ENCODE peak calls at places on chromosomes 7 and 10, in four cellular contexts. U is hepatocyte, D is neural progenitor cell, Q is GM23248. N is an unnamed sample.

GRCh38 chr10:18308600-18308999 is 168.4 kb downstream of the CACNB2 start:
- DNase-seq in U (no peak), D (no peak), Q (no peak), N (no peak)

GRCh38 chr10:129191848-129192247 is 275.2 kb upstream of the MGMT start:
- DNase-seq in U (no peak), D (no peak), Q (no peak), N (no peak)

GRCh38 chr7:107473975-107474598 is 4.2 kb downstream of the GPR22 start:
- DNase-seq in U (no peak), D (no peak), Q (no peak), N (no peak)

GRCh38 chr7:28082071-28082470 is 98.5 kb downstream of the JAZF1 start:
- DNase-seq in U (no peak), D (no peak), Q (no peak), N (no peak)

GRCh38 chr7:919924-920341 is 34.5 kb downstream of the ADAP1 start:
- DNase-seq in U (no peak), D (no peak), Q (no peak), N (no peak)

GRCh38 chr7:109178342-109178741 is 608.7 kb downstream of the DNAJB9 start:
- DNase-seq in U (no peak), D (no peak), Q (no peak), N (no peak)

GRCh38 chr10:17878896-17879295 is 69.7 kb downstream of the MRC1 start:
- DNase-seq in U (no peak), D (no peak), Q (no peak), N (no peak)

GRCh38 chr7:24025094-24025493 is 258.9 kb upstream of the NPY start:
- DNase-seq in U (no peak), D (peak), Q (peak), N (peak)

GRCh38 chr7:867001-867405 is 9.4 kb upstream of the GET4 start:
- DNase-seq in U (no peak), D (no peak), Q (peak), N (no peak)

GRCh38 chr10:127990846-127991542 is 84.1 kb downstream of the PTPRE start:
- DNase-seq in U (peak), D (no peak), Q (peak), N (peak)

GRCh38 chr10:45440511-45441062 is 66.6 kb downstream of the ALOX5 start:
- DNase-seq in U (no peak), D (no peak), Q (no peak), N (no peak)

GRCh38 chr10:45441239-45441638 is 67.2 kb downstream of the ALOX5 start:
- DNase-seq in U (no peak), D (no peak), Q (no peak), N (no peak)

GRCh38 chr10:45438457-45439090 is 64.6 kb downstream of the ALOX5 start:
- DNase-seq in U (no peak), D (no peak), Q (no peak), N (no peak)

GRCh38 chr10:45439365-45439764 is 65.3 kb downstream of the ALOX5 start:
- DNase-seq in U (no peak), D (no peak), Q (no peak), N (no peak)

DNA sequence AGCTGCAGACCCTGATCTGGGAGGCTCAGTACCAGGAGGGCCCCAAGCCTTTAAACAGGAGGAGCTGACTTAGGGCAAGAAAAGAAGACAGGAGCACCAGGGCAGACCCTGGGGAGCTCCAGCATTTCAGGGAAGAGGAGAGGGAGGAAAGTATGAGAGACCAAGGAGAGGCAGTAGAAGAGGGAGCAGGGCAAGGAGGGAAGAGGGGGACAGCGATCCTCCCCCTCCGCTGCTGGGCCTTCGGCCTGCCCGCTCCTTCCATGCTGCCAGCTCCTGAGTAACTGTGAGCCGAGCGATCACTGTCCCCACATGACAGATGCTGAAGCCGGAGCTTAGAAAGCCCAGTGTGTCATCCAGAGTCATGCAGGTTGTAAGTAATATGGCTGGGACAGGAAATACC is 65.9 kb downstream of the ALOX5 start:
- DNase-seq in U (no peak), D (no peak), Q (no peak), N (no peak)
- TF ChIP-seq EZH2phosphoT487 in U (no peak), D (no peak), Q (no peak), N (no peak)

GRCh38 chr10:118544401-118544948 is 51.0 kb downstream of the PRLHR start:
- DNase-seq in U (no peak), D (no peak), Q (no peak), N (no peak)

GRCh38 chr10:118541718-118542117 is 53.7 kb downstream of the PRLHR start:
- DNase-seq in U (no peak), D (no peak), Q (no peak), N (no peak)

GRCh38 chr10:118543714-118544400 is 51.6 kb downstream of the PRLHR start:
- DNase-seq in U (peak), D (peak), Q (peak), N (peak)

GRCh38 chr10:118542205-118542604 is 53.2 kb downstream of the PRLHR start:
- DNase-seq in U (no peak), D (no peak), Q (no peak), N (no peak)

DNA sequence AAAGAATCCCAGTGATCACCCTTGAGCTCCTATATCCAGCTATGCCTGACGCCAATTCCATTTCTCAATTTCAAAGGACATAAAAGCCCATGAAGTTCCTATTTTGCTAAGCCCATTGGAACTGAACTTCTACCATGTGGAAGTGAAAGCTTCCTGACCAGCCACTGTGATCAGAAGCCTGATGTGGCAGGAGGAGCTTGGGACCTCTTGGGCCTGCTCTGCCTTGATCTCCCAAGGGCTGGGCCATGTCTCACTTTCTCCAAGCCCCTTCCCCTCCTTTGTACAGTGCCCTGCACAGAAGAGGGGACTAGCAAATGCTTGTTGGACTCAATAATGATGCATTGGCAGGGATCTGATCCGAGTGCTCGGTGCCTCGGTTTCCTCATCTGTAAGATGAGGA is 52.7 kb downstream of the PRLHR start:
- DNase-seq in U (no peak), D (no peak), Q (no peak), N (no peak)
- TF ChIP-seq EZH2phosphoT487 in U (no peak), D (no peak), Q (no peak), N (no peak)

DNA sequence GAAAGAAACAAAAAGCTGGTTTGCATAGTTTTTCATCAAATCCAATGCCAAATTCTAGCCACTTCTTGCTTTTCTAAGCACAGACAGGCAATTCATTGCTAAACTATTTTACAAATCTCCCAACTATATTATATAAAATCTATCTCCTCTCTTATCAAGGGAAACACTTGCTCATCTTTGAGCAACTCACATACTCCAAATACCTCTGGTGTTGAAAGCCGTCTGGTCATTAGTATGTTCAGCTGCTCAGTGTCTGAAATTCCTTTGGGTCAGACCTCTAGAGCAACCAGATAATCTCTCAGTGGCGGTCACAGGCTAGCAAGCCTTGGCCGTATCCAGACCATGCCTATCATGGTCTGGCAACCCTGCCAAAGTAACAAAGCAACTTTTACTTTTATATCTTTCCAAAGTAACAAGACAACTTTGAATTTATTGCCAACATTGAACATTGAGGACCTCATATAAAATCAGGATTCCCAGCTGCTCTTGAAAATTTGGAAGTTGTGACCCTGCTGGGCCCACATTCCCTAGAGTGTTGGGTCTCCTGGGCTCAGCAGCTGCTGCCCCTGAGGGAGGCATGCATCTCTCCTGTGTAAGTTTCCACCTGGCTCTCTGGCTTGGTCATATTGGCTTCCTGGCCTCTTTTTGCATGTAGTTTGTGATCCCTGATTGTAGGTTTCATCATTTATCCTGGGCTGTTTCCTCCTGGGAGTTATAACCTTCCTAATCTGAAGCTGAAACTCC is 56.8 kb upstream of the LANCL2 start:
- DNase-seq in U (peak), D (no peak), Q (peak), N (no peak)
- TF ChIP-seq EZH2phosphoT487 in U (no peak), D (no peak), Q (no peak), N (no peak)

GRCh38 chr7:105585850-105586500 is 4.7 kb upstream of the EFCAB10 start:
- DNase-seq in U (no peak), D (no peak), Q (no peak), N (no peak)
- TF ChIP-seq EZH2phosphoT487 in U (no peak), D (no peak), Q (no peak), N (no peak)

GRCh38 chr7:120587281-120587680 is 270.7 kb downstream of the TSPAN12 start:
- DNase-seq in U (no peak), D (no peak), Q (no peak), N (no peak)

GRCh38 chr7:120586561-120586960 is 271.4 kb downstream of the TSPAN12 start:
- DNase-seq in U (no peak), D (no peak), Q (no peak), N (no peak)

GRCh38 chr7:120588411-120588810 is 269.5 kb downstream of the TSPAN12 start:
- DNase-seq in U (no peak), D (peak), Q (no peak), N (no peak)

GRCh38 chr7:120582916-120583315 is 275.0 kb downstream of the TSPAN12 start:
- DNase-seq in U (no peak), D (no peak), Q (peak), N (no peak)

GRCh38 chr7:120583835-120584586 is 273.9 kb downstream of the TSPAN12 start:
- DNase-seq in U (no peak), D (no peak), Q (peak), N (peak)
- TF ChIP-seq EZH2phosphoT487 in U (no peak), D (no peak), Q (peak), N (no peak)

GRCh38 chr7:41507686-41508268 is 195.1 kb downstream of the INHBA start:
- DNase-seq in U (no peak), D (no peak), Q (no peak), N (no peak)

GRCh38 chr7:41501466-41501865 is 201.4 kb downstream of the INHBA start:
- DNase-seq in U (no peak), D (no peak), Q (no peak), N (no peak)

GRCh38 chr7:41504581-41504980 is 198.3 kb downstream of the INHBA start:
- DNase-seq in U (no peak), D (no peak), Q (no peak), N (no peak)

GRCh38 chr7:41501016-41501415 is 201.9 kb downstream of the INHBA start:
- DNase-seq in U (no peak), D (no peak), Q (no peak), N (no peak)

GRCh38 chr7:41503438-41503837 is 199.5 kb downstream of the INHBA start:
- DNase-seq in U (no peak), D (no peak), Q (peak), N (peak)
- TF ChIP-seq EZH2phosphoT487 in U (no peak), D (no peak), Q (no peak), N (no peak)

GRCh38 chr10:5648494-5649457 is 17.6 kb downstream of the ASB13 start:
- DNase-seq in U (no peak), D (no peak), Q (peak), N (no peak)
- TF ChIP-seq EZH2phosphoT487 in U (no peak), D (no peak), Q (no peak), N (no peak)

GRCh38 chr10:125203186-125203800 is 42.9 kb upstream of the CTBP2 start:
- DNase-seq in U (no peak), D (no peak), Q (no peak), N (no peak)
- TF ChIP-seq EZH2phosphoT487 in U (no peak), D (no peak), Q (no peak), N (no peak)

N was measured in PC-3.